ENCODE peak calls at places on chromosomes 1 and 21, in nine cellular contexts. I is stromal cell of bone marrow; G is NCI-H748 treated with DMSO at 0.1 percent for 48 hours; N is ACHN; O is foreskin fibroblast; J is Right ventricle myocardium superior; H is OCI-LY7; L is stimulated activated CD4-positive, alpha-beta T cell treated with anti-CD3 and anti-CD28 coated beads, Interleukin-1b, Interleukin-23, amount 100 ng/mL, for 1 hour; Q is OCI-M1. W is an unnamed sample.
A peak's percentile ranks its signal among the peaks of the same experiment; 100 is the strongest.

GRCh38 chr1:244730153-244730933 is 77.4 kb downstream of the DESI2 start:
- DNase-seq in J (peak; percentile 51), N (peak; percentile 40), H (peak; percentile 27), Q (no peak), O (peak; percentile 47), L (no peak), I (peak; percentile 10), G (no peak), W (no peak)

GRCh38 chr1:166111430-166111829 is 55.4 kb downstream of the FAM78B start:
- DNase-seq in O (no peak), I (no peak), J (no peak), H (no peak), Q (no peak), L (no peak), G (no peak), N (no peak), W (no peak)

GRCh38 chr1:180258935-180259334 is 28.9 kb downstream of the LHX4 start:
- DNase-seq in G (no peak), H (no peak), L (no peak), J (no peak), Q (no peak), N (no peak), O (no peak), I (no peak), W (no peak)

GRCh38 chr1:237760981-237761380 is 129.7 kb downstream of the ZP4 start:
- DNase-seq in L (no peak), N (no peak), J (no peak), I (no peak), O (no peak), H (no peak), G (no peak), Q (no peak), W (no peak)

GRCh38 chr21:44802396-44803153 is 955 bp upstream of the UBE2G2 start:
- DNase-seq in Q (peak; percentile 69), H (peak; percentile 20), O (no peak), L (no peak), G (no peak), J (no peak), N (peak; percentile 27), I (no peak), W (no peak)

GRCh38 chr1:201503397-201504176 is 3.3 kb downstream of the CSRP1 start:
- DNase-seq in H (no peak), L (no peak), Q (no peak), I (peak; percentile 87), J (no peak), G (no peak), O (peak; percentile 95), N (no peak), W (no peak)

GRCh38 chr1:3336641-3337621 is 117.5 kb upstream of the ARHGEF16 start:
- DNase-seq in O (no peak), G (no peak), H (no peak), I (no peak), L (no peak), N (no peak), Q (no peak), J (no peak), W (no peak)

GRCh38 chr1:183887826-183888819 is 83.2 kb downstream of the RGL1 start:
- DNase-seq in L (no peak), J (no peak), I (no peak), Q (no peak), N (no peak), H (no peak), O (no peak), G (no peak), W (no peak)

GRCh38 chr1:165600793-165601192 is 30.2 kb upstream of the MGST3 start:
- DNase-seq in O (no peak), H (no peak), G (no peak), L (no peak), N (no peak), Q (no peak), I (no peak), J (no peak), W (no peak)

GRCh38 chr1:98084188-98084587 is 163.4 kb upstream of the DPYD start:
- DNase-seq in O (no peak), I (no peak), H (no peak), Q (no peak), J (no peak), L (no peak), N (no peak), G (no peak), W (no peak)